ENCODE peak calls at places on chromosomes 1 and 21, in six cellular contexts. K, R, Z, U, P and E are unnamed samples.
A peak's percentile ranks its signal among the peaks of the same experiment; 100 is the strongest.

GRCh38 chr1:156963621-156964020 is 43.2 kb downstream of the LRRC71 start:
- DNase-seq in R (peak; percentile 13), K (peak; percentile 22), U (no peak), Z (peak; percentile 15), P (no peak), E (no peak)

GRCh38 chr1:17046043-17046657 is 7.7 kb downstream of the SDHB start:
- DNase-seq in Z (peak; percentile 82), P (peak; percentile 71), R (no peak), U (peak; percentile 63), K (no peak), E (peak; percentile 60)

GRCh38 chr1:58814251-58815068 is 30.6 kb upstream of the JUN start:
- DNase-seq in R (no peak), K (peak; percentile 28), P (no peak), Z (peak; percentile 41), U (no peak), E (peak; percentile 26)

GRCh38 chr21:15749868-15750174 is 20.0 kb downstream of the USP25 start:
- DNase-seq in P (peak; percentile 29), Z (peak; percentile 41), R (no peak), U (no peak), K (no peak), E (no peak)

GRCh38 chr21:17451364-17451869 is 61.4 kb upstream of the CXADR start:
- DNase-seq in P (peak; percentile 56), K (peak; percentile 60), Z (peak; percentile 70), U (peak; percentile 69), R (no peak), E (peak; percentile 56)

GRCh38 chr1:69947837-69948236 is 257.5 kb downstream of the LRRC40 start:
- DNase-seq in R (no peak), P (no peak), U (peak; percentile 33), K (no peak), Z (no peak), E (no peak)

GRCh38 chr1:240555524-240555923 is 56.4 kb downstream of the GREM2 start:
- DNase-seq in R (no peak), U (peak; percentile 11), P (no peak), Z (no peak), K (no peak), E (no peak)

GRCh38 chr1:225451840-225452515 is 24.1 kb upstream of the LBR start:
- DNase-seq in P (no peak), Z (no peak), K (no peak), U (no peak), R (no peak), E (no peak)